ENCODE peak calls at places on chromosome 6, in five cellular contexts. One of them, this sample, is unnamed.

GRCh38 chr6:106177786-106178185 is 91.7 kb downstream of the PRDM1 start:
- DNase-seq in HCT116: no peak
- DNase-seq in left cardiac atrium: no peak
- DNase-seq in NCI-H2029 treated with DMSO at 0.1 percent for 48 hours: no peak
- DNase-seq in gastrocnemius medialis: no peak
- DNase-seq in this sample: no peak

GRCh38 chr6:40485795-40486194 is 101.4 kb downstream of the LRFN2 start:
- DNase-seq in HCT116: no peak
- DNase-seq in left cardiac atrium: no peak
- DNase-seq in NCI-H2029 treated with DMSO at 0.1 percent for 48 hours: no peak
- DNase-seq in gastrocnemius medialis: no peak
- DNase-seq in this sample: no peak

GRCh38 chr6:6699741-6700367 is 111.3 kb downstream of the LY86 start:
- DNase-seq in HCT116: peak; percentile 58
- DNase-seq in left cardiac atrium: peak; percentile 84
- DNase-seq in NCI-H2029 treated with DMSO at 0.1 percent for 48 hours: peak; percentile 94
- DNase-seq in gastrocnemius medialis: peak; percentile 35
- DNase-seq in this sample: peak; percentile 80

GRCh38 chr6:87152528-87152950 is 2.8 kb upstream of the ZNF292 start:
- DNase-seq in HCT116: no peak
- DNase-seq in left cardiac atrium: no peak
- DNase-seq in NCI-H2029 treated with DMSO at 0.1 percent for 48 hours: no peak
- DNase-seq in gastrocnemius medialis: no peak
- DNase-seq in this sample: no peak

GRCh38 chr6:116062496-116062895 is 1.8 kb upstream of the FRK start:
- DNase-seq in HCT116: no peak
- DNase-seq in left cardiac atrium: no peak
- DNase-seq in NCI-H2029 treated with DMSO at 0.1 percent for 48 hours: no peak
- DNase-seq in gastrocnemius medialis: no peak
- DNase-seq in this sample: no peak

GRCh38 chr6:134706806-134707205 is 243.1 kb downstream of the ALDH8A1 start:
- DNase-seq in HCT116: no peak
- DNase-seq in left cardiac atrium: no peak
- DNase-seq in NCI-H2029 treated with DMSO at 0.1 percent for 48 hours: no peak
- DNase-seq in gastrocnemius medialis: no peak
- DNase-seq in this sample: no peak

GRCh38 chr6:50358113-50358512 is 308.4 kb upstream of the DEFB112 start:
- DNase-seq in HCT116: no peak
- DNase-seq in left cardiac atrium: no peak
- DNase-seq in NCI-H2029 treated with DMSO at 0.1 percent for 48 hours: no peak
- DNase-seq in gastrocnemius medialis: no peak
- DNase-seq in this sample: no peak

GRCh38 chr6:162900503-162900902 is 172.7 kb downstream of the PACRG start:
- DNase-seq in HCT116: no peak
- DNase-seq in left cardiac atrium: no peak
- DNase-seq in NCI-H2029 treated with DMSO at 0.1 percent for 48 hours: no peak
- DNase-seq in gastrocnemius medialis: no peak
- DNase-seq in this sample: no peak

GRCh38 chr6:32216998-32217397 is 6.9 kb downstream of the NOTCH4 start:
- DNase-seq in HCT116: no peak
- DNase-seq in left cardiac atrium: no peak
- DNase-seq in NCI-H2029 treated with DMSO at 0.1 percent for 48 hours: no peak
- DNase-seq in gastrocnemius medialis: no peak
- DNase-seq in this sample: no peak

GRCh38 chr6:45075246-45075645 is 252.9 kb upstream of the RUNX2 start:
- DNase-seq in HCT116: no peak
- DNase-seq in left cardiac atrium: no peak
- DNase-seq in NCI-H2029 treated with DMSO at 0.1 percent for 48 hours: no peak
- DNase-seq in gastrocnemius medialis: no peak
- DNase-seq in this sample: no peak

GRCh38 chr6:13253272-13253671 is 75.1 kb downstream of the TBC1D7 start:
- DNase-seq in HCT116: no peak
- DNase-seq in left cardiac atrium: no peak
- DNase-seq in NCI-H2029 treated with DMSO at 0.1 percent for 48 hours: no peak
- DNase-seq in gastrocnemius medialis: no peak
- DNase-seq in this sample: no peak

GRCh38 chr6:79240509-79240908 is 6.0 kb upstream of the HMGN3 start:
- DNase-seq in HCT116: no peak
- DNase-seq in left cardiac atrium: no peak
- DNase-seq in NCI-H2029 treated with DMSO at 0.1 percent for 48 hours: peak; percentile 8
- DNase-seq in gastrocnemius medialis: no peak
- DNase-seq in this sample: no peak

This sample was measured in NCI-H345.